ENCODE peak calls at places on chromosomes 11 and 22, in four cellular contexts. One of them, this sample, is unnamed.

GRCh38 chr11:1729692-1730011 is 20.7 kb downstream of the IFITM10 start:
- DNase-seq in epithelial cell of prostate: no peak
- DNase-seq in stimulated activated naive CD4-positive, alpha-beta T cell: no peak
- DNase-seq in GM03348: no peak
- DNase-seq in this sample: no peak

GRCh38 chr22:33361581-33361980 is 303.4 kb upstream of the SYN3 start:
- DNase-seq in epithelial cell of prostate: no peak
- DNase-seq in stimulated activated naive CD4-positive, alpha-beta T cell: no peak
- DNase-seq in GM03348: no peak
- DNase-seq in this sample: peak

GRCh38 chr22:44131989-44132685 is 48.6 kb upstream of the PARVG start:
- DNase-seq in epithelial cell of prostate: no peak
- DNase-seq in stimulated activated naive CD4-positive, alpha-beta T cell: no peak
- DNase-seq in GM03348: no peak
- DNase-seq in this sample: no peak

GRCh38 chr22:40462195-40462988 is 92.0 kb downstream of the SGSM3 start:
- DNase-seq in epithelial cell of prostate: no peak
- DNase-seq in stimulated activated naive CD4-positive, alpha-beta T cell: no peak
- DNase-seq in GM03348: no peak
- DNase-seq in this sample: no peak

GRCh38 chr11:32435511-32435946 is at the start of gene WT1:
- DNase-seq in epithelial cell of prostate: no peak
- DNase-seq in stimulated activated naive CD4-positive, alpha-beta T cell: no peak
- DNase-seq in GM03348: no peak
- DNase-seq in this sample: no peak

GRCh38 chr11:69040581-69041260 is 8.0 kb upstream of the TPCN2 start:
- DNase-seq in epithelial cell of prostate: no peak
- DNase-seq in stimulated activated naive CD4-positive, alpha-beta T cell: no peak
- DNase-seq in GM03348: peak
- DNase-seq in this sample: no peak

GRCh38 chr11:78419327-78419726 is 1.7 kb upstream of the GAB2 start:
- DNase-seq in epithelial cell of prostate: peak
- DNase-seq in stimulated activated naive CD4-positive, alpha-beta T cell: no peak
- DNase-seq in GM03348: peak
- DNase-seq in this sample: peak

GRCh38 chr11:60938500-60938899 is 13.5 kb downstream of the SLC15A3 start:
- DNase-seq in epithelial cell of prostate: no peak
- DNase-seq in stimulated activated naive CD4-positive, alpha-beta T cell: no peak
- DNase-seq in GM03348: no peak
- DNase-seq in this sample: no peak

GRCh38 chr11:114034956-114035355 is 24.6 kb upstream of the ZBTB16 start:
- DNase-seq in epithelial cell of prostate: no peak
- DNase-seq in stimulated activated naive CD4-positive, alpha-beta T cell: no peak
- DNase-seq in GM03348: no peak
- DNase-seq in this sample: no peak

GRCh38 chr22:36323182-36323854 is 64.4 kb downstream of the MYH9 start:
- DNase-seq in epithelial cell of prostate: no peak
- DNase-seq in stimulated activated naive CD4-positive, alpha-beta T cell: no peak
- DNase-seq in GM03348: peak
- DNase-seq in this sample: no peak

GRCh38 chr11:64777449-64778222 is 706 bp downstream of the SF1 start:
- DNase-seq in epithelial cell of prostate: peak
- DNase-seq in stimulated activated naive CD4-positive, alpha-beta T cell: peak
- DNase-seq in GM03348: peak
- DNase-seq in this sample: peak

This sample was measured in foreskin keratinocyte.